ENCODE peak calls at places on chromosomes 11 and 22, in five cellular contexts. E, D, X, J and I are unnamed samples.
A peak's percentile ranks its signal among the peaks of the same experiment; 100 is the strongest.

GRCh38 chr11:38274031-38274430 is 1676.0 kb upstream of the RAG2 start:
- DNase-seq in E (no peak), D (no peak), X (no peak), J (no peak), I (no peak)

GRCh38 chr22:31343235-31344191 is 2.6 kb downstream of the PATZ1 start:
- DNase-seq in E (peak; percentile 73), D (peak; percentile 13), X (peak; percentile 93), J (peak; percentile 96), I (no peak)

GRCh38 chr22:39592104-39593060 is 21.8 kb downstream of the CACNA1I start:
- DNase-seq in E (peak; percentile 65), D (no peak), X (peak; percentile 32), J (no peak), I (no peak)

GRCh38 chr11:86896486-86896885 is 58.7 kb downstream of the FZD4 start:
- DNase-seq in E (no peak), D (no peak), X (no peak), J (no peak), I (no peak)

GRCh38 chr11:115544422-115544821 is 40.2 kb upstream of the CADM1 start:
- DNase-seq in E (no peak), D (no peak), X (peak; percentile 61), J (no peak), I (no peak)

GRCh38 chr22:50260434-50260800 is 1.1 kb downstream of the MAPK12 start:
- DNase-seq in E (no peak), D (no peak), X (no peak), J (no peak), I (no peak)

GRCh38 chr11:117986981-117987495 is 844 bp downstream of the IL10RA start:
- DNase-seq in E (no peak), D (no peak), X (no peak), J (no peak), I (no peak)

GRCh38 chr11:35354644-35355043 is 64.7 kb downstream of the SLC1A2 start:
- DNase-seq in E (no peak), D (no peak), X (no peak), J (no peak), I (no peak)

GRCh38 chr11:86244063-86244521 is 461 bp upstream of the EED start:
- DNase-seq in E (peak; percentile 94), D (peak; percentile 80), X (peak; percentile 94), J (peak; percentile 94), I (no peak)

GRCh38 chr22:35212020-35212419 is 45.3 kb upstream of the HMGXB4 start:
- DNase-seq in E (no peak), D (no peak), X (no peak), J (no peak), I (no peak)

GRCh38 chr11:57463596-57464342 is 3.4 kb downstream of the RTN4RL2 start:
- DNase-seq in E (no peak), D (no peak), X (peak; percentile 37), J (no peak), I (no peak)

GRCh38 chr11:93143186-93143585 is 54.6 kb downstream of the SLC36A4 start:
- DNase-seq in E (no peak), D (no peak), X (no peak), J (no peak), I (no peak)

DNA sequence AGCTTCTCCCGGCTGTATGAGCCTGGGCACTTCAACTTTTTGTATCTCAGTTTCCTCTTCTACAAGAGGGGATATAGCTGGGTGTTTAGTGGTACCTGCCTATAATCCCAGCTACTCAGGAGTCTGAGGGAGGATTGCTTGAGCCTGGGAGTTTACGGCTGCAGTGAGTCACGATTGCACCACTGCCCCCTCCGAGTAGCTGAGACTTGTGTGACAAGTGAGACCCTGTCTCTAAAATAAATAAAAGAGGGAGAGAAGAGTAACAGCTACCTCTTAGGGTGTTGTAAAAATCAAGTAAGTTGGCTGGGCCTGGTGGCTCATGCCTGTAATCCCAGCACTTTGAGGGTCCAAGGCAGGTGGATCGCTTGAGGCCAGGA is 10.0 kb upstream of the CATSPER1 start:
- DNase-seq in E (no peak), D (no peak), X (no peak), J (no peak), I (no peak)
- H3K27ac ChIP-seq in E (no peak overlapping the region), D (no peak overlapping the region), X (no peak overlapping the region), J (no peak overlapping the region), I (no peak overlapping the region)

DNA sequence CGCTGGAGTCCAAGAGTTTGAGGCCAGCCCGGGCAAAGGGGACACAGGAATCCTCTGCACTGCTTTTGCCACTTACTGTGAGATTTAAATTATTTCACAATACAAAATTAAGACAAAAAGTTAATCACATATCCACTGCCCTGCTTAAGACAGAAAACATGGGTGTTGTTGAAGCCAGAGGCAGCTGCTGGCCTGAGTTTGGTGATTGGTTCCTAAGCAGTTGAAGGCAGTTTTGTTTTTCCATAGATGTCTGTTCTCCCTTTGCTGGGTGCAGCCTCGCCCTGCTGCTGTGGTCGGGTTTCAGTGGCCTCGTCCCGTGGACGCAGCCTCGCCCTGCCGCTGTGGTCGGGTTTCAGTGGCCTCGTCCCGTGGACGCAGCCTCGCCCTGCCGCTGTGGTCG is 70.2 kb upstream of the PPP6R3 start:
- DNase-seq in E (no peak), D (no peak), X (no peak), J (no peak), I (no peak)
- H3K27ac ChIP-seq in E (no peak overlapping the region), D (no peak overlapping the region), X (no peak overlapping the region), J (no peak overlapping the region), I (no peak overlapping the region)

GRCh38 chr22:42357221-42357620 is 75.0 kb downstream of the NFAM1 start:
- DNase-seq in E (no peak), D (no peak), X (no peak), J (no peak), I (no peak)

GRCh38 chr22:42356547-42356946 is 75.7 kb downstream of the NFAM1 start:
- DNase-seq in E (no peak), D (no peak), X (no peak), J (no peak), I (no peak)

GRCh38 chr22:42360348-42360747 is 71.9 kb downstream of the NFAM1 start:
- DNase-seq in E (no peak), D (no peak), X (no peak), J (peak; percentile 75), I (no peak)

GRCh38 chr22:42358643-42359558 is 73.3 kb downstream of the NFAM1 start:
- DNase-seq in E (no peak), D (no peak), X (no peak), J (peak; percentile 43), I (no peak)

GRCh38 chr22:42357634-42358296 is 74.4 kb downstream of the NFAM1 start:
- DNase-seq in E (no peak), D (no peak), X (no peak), J (peak; percentile 79), I (no peak)
- H3K27ac ChIP-seq in E (no peak overlapping the region), D (no peak overlapping the region), X (no peak overlapping the region), J (peak overlapping the region; percentile 75), I (no peak overlapping the region)

GRCh38 chr11:134229131-134229790 is 4.8 kb downstream of the VPS26B start:
- DNase-seq in E (no peak), D (no peak), X (no peak), J (no peak), I (no peak)
- H3K27ac ChIP-seq in E (no peak overlapping the region), D (no peak overlapping the region), X (no peak overlapping the region), J (no peak overlapping the region), I (no peak overlapping the region)

GRCh38 chr11:108897071-108897481 is 232.2 kb downstream of the DDX10 start:
- DNase-seq in E (no peak), D (no peak), X (peak; percentile 54), J (no peak), I (no peak)
- H3K27ac ChIP-seq in E (no peak overlapping the region), D (no peak overlapping the region), X (no peak overlapping the region), J (no peak overlapping the region), I (no peak overlapping the region)

GRCh38 chr11:61947486-61948210 is 2.5 kb upstream of the BEST1 start:
- DNase-seq in E (peak; percentile 96), D (peak; percentile 54), X (peak; percentile 88), J (peak; percentile 91), I (peak; percentile 79)

GRCh38 chr11:61949169-61950034 is 749 bp upstream of the BEST1 start:
- DNase-seq in E (peak; percentile 91), D (no peak), X (peak; percentile 37), J (peak; percentile 82), I (peak; percentile 99)

GRCh38 chr11:61948505-61948904 is 1.6 kb upstream of the BEST1 start:
- DNase-seq in E (no peak), D (no peak), X (no peak), J (no peak), I (no peak)

GRCh38 chr11:61945191-61945590 is 5.0 kb upstream of the BEST1 start:
- DNase-seq in E (no peak), D (no peak), X (no peak), J (no peak), I (no peak)

DNA sequence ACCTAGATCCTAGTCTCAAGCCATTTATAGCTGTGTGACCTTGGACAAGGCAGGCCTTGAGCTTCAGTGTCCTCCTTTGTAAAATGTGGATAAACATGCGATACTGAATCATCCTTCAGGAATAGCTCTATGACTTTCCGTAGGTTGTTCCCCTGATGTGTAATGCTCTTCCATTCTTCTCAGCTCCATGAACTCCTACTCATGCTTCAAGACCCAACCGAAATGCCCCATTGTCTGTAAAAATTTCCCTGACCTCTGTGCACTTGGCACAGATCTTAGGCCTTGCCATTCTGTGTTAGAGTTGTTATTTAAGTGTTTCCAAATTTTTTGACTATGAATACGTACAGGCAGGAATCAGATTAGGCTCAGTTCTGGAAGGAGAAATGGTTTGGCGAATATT is 3.3 kb upstream of the BEST1 start:
- DNase-seq in E (no peak), D (no peak), X (no peak), J (no peak), I (no peak)
- H3K27ac ChIP-seq in E (no peak overlapping the region), D (no peak overlapping the region), X (no peak overlapping the region), J (no peak overlapping the region), I (no peak overlapping the region)

GRCh38 chr11:59616396-59616982 is 915 bp upstream of the OSBP start:
- DNase-seq in E (peak; percentile 98), D (no peak), X (peak; percentile 97), J (peak; percentile 96), I (no peak)
- H3K27ac ChIP-seq in E (peak overlapping the region; percentile 98), D (peak overlapping the region; percentile 90), X (peak overlapping the region; percentile 58), J (peak overlapping the region; percentile 96), I (peak overlapping the region; percentile 84)

GRCh38 chr11:123260511-123261211 is 65.6 kb upstream of the CLMP start:
- DNase-seq in E (no peak), D (no peak), X (no peak), J (no peak), I (no peak)
- H3K27ac ChIP-seq in E (no peak overlapping the region), D (no peak overlapping the region), X (no peak overlapping the region), J (no peak overlapping the region), I (no peak overlapping the region)